ENCODE peak calls at places on chromosomes 6 and 20, in eight cellular contexts. M is sciatic nerve; P is body of pancreas; R is stimulated activated CD4-positive, alpha-beta T cell treated with anti-CD3 and anti-CD28 coated beads, Interleukin-4, amount 100 ng/mL, for 24 hours; A is NCI-H345; Q is mesendoderm; N is SW 1271; W is hepatocyte. J is an unnamed sample.

GRCh38 chr6:131281471-131282270 is 146.4 kb downstream of the AKAP7 start:
- DNase-seq in M (peak; percentile 60), N (no peak), Q (peak; percentile 69), P (no peak), A (no peak), R (peak; percentile 55), W (no peak), J (no peak)

GRCh38 chr20:56503911-56504310 is 20.6 kb upstream of the FAM209A start:
- DNase-seq in P (no peak), Q (peak; percentile 4), N (no peak), W (no peak), R (no peak), A (no peak), M (no peak), J (no peak)

GRCh38 chr6:30554962-30555361 is 1.3 kb downstream of the GNL1 start:
- DNase-seq in W (no peak), P (no peak), M (no peak), A (no peak), N (no peak), Q (no peak), R (no peak), J (no peak)

GRCh38 chr20:62238569-62239277 is 402 bp downstream of the OSBPL2 start:
- DNase-seq in W (peak; percentile 45), Q (no peak), N (no peak), A (peak; percentile 63), R (no peak), P (peak; percentile 60), M (no peak), J (no peak)

GRCh38 chr6:79605061-79605460 is 26.1 kb upstream of the SH3BGRL2 start:
- DNase-seq in M (no peak), Q (no peak), A (no peak), R (no peak), W (no peak), N (no peak), P (no peak), J (no peak)

GRCh38 chr20:36004045-36004444 is 35.7 kb downstream of the CNBD2 start:
- DNase-seq in P (no peak), M (no peak), R (no peak), N (no peak), A (no peak), Q (no peak), W (no peak), J (no peak)

GRCh38 chr20:18304618-18305017 is 16.3 kb downstream of the ZNF133 start:
- DNase-seq in Q (peak; percentile 21), W (no peak), P (no peak), M (no peak), R (no peak), A (no peak), N (no peak), J (no peak)

GRCh38 chr6:147287869-147288271 is 83.7 kb downstream of the STXBP5 start:
- DNase-seq in R (no peak), A (no peak), Q (peak; percentile 53), N (peak; percentile 17), M (no peak), P (no peak), W (peak; percentile 6), J (no peak)

GRCh38 chr6:79277109-79277508 is 42.6 kb upstream of the HMGN3 start:
- DNase-seq in R (no peak), Q (peak; percentile 39), M (no peak), A (no peak), N (no peak), P (no peak), W (no peak), J (no peak)

J was measured in iPS DF 6.9.